ENCODE peak calls at places on chromosomes 4 and X, in nine cellular contexts. K, F, L, A, W, N, B, D and P are unnamed samples.

GRCh38 chrX:153336128-153336894 is 2.4 kb downstream of the ZNF275 start:
- DNase-seq in K (peak), F (no peak), L (no peak), A (no peak), W (no peak), N (no peak), B (no peak), D (no peak), P (peak)

GRCh38 chr4:128810331-128810870 is 901 bp downstream of the JADE1 start:
- DNase-seq in K (peak), F (no peak), L (peak), A (peak), W (peak), N (peak), B (peak), D (no peak), P (peak)

GRCh38 chr4:82988323-82988832 is 22.2 kb downstream of the LIN54 start:
- DNase-seq in K (peak), F (no peak), L (peak), A (no peak), W (peak), N (no peak), B (no peak), D (no peak), P (peak)

GRCh38 chr4:6986067-6986780 is 56.9 kb upstream of the TADA2B start:
- DNase-seq in K (peak), F (peak), L (peak), A (peak), W (peak), N (peak), B (peak), D (peak), P (peak)

GRCh38 chr4:48079972-48080391 is 54.1 kb downstream of the TXK start:
- DNase-seq in K (peak), F (peak), L (peak), A (no peak), W (no peak), N (no peak), B (peak), D (no peak), P (peak)

GRCh38 chr4:6027392-6027791 is 9.2 kb upstream of the C4orf50 start:
- DNase-seq in K (no peak), F (no peak), L (no peak), A (no peak), W (no peak), N (no peak), B (no peak), D (no peak), P (peak)

GRCh38 chr4:522911-523443 is 24.0 kb downstream of the PIGG start:
- DNase-seq in K (no peak), F (no peak), L (no peak), A (no peak), W (no peak), N (no peak), B (no peak), D (no peak), P (no peak)

GRCh38 chr4:159447296-159447695 is 344.4 kb downstream of the RAPGEF2 start:
- DNase-seq in K (no peak), F (no peak), L (no peak), A (no peak), W (no peak), N (no peak), B (no peak), D (no peak), P (no peak)

GRCh38 chr4:80058740-80059139 is 14.3 kb downstream of the ANTXR2 start:
- DNase-seq in K (no peak), F (no peak), L (no peak), A (peak), W (peak), N (no peak), B (peak), D (no peak), P (no peak)

GRCh38 chr4:173051697-173052096 is 116.9 kb upstream of the GALNT7 start:
- DNase-seq in K (peak), F (no peak), L (no peak), A (no peak), W (no peak), N (no peak), B (peak), D (no peak), P (no peak)

GRCh38 chr4:3499710-3500109 is 32.5 kb downstream of the LRPAP1 start:
- DNase-seq in K (no peak), F (no peak), L (no peak), A (no peak), W (no peak), N (no peak), B (no peak), D (no peak), P (no peak)

GRCh38 chrX:9525511-9526248 is 60.8 kb downstream of the TBL1X start:
- DNase-seq in K (no peak), F (no peak), L (peak), A (no peak), W (no peak), N (no peak), B (no peak), D (peak), P (no peak)

GRCh38 chr4:28277931-28278330 is 1417.3 kb downstream of the STIM2 start:
- DNase-seq in K (no peak), F (no peak), L (no peak), A (no peak), W (no peak), N (no peak), B (no peak), D (no peak), P (peak)

GRCh38 chr4:22458112-22458511 is 57.8 kb downstream of the ADGRA3 start:
- DNase-seq in K (no peak), F (no peak), L (no peak), A (no peak), W (no peak), N (peak), B (peak), D (no peak), P (peak)